ENCODE peak calls at places on chromosomes 16 and 17, in nine cellular contexts. Z is endothelial cell, S is NCI-H2029, U is HuH-7, W is globus pallidus, X is DMS153, H is A172, V is lower leg skin, A is lung. L is an unnamed sample.

GRCh38 chr16:19872935-19873334 is 11.7 kb downstream of the GPRC5B start:
- DNase-seq in Z (no peak), S (no peak), U (no peak), W (peak; percentile 87), X (no peak), H (no peak), V (no peak), A (no peak), L (no peak)

GRCh38 chr17:4934173-4934979 is 2.3 kb downstream of the GP1BA start:
- DNase-seq in Z (peak; percentile 52), S (peak; percentile 14), U (peak; percentile 58), W (no peak), X (no peak), H (peak; percentile 67), V (no peak), A (no peak), L (no peak)

GRCh38 chr16:86680661-86681439 is 102.5 kb downstream of the FOXL1 start:
- DNase-seq in Z (no peak), S (no peak), U (no peak), W (no peak), X (no peak), H (peak; percentile 45), V (peak; percentile 72), A (no peak), L (no peak)

GRCh38 chr17:21689604-21690003 is 2.7 kb upstream of the KCNJ18 start:
- DNase-seq in Z (no peak), S (no peak), U (no peak), W (no peak), X (no peak), H (peak; percentile 91), V (no peak), A (peak; percentile 49), L (peak; percentile 68)

GRCh38 chr17:19978206-19978802 is 676 bp upstream of the AKAP10 start:
- DNase-seq in Z (no peak), S (no peak), U (no peak), W (no peak), X (no peak), H (no peak), V (no peak), A (no peak), L (no peak)

GRCh38 chr16:85124636-85125346 is 12.5 kb upstream of the CIBAR2 start:
- DNase-seq in Z (no peak), S (no peak), U (no peak), W (no peak), X (no peak), H (peak; percentile 28), V (no peak), A (no peak), L (no peak)

GRCh38 chr16:30457743-30458560 is 12.3 kb upstream of the SEPHS2 start:
- DNase-seq in Z (no peak), S (no peak), U (no peak), W (no peak), X (no peak), H (no peak), V (no peak), A (no peak), L (no peak)

GRCh38 chr16:82129881-82130280 is 40.1 kb downstream of the MPHOSPH6 start:
- DNase-seq in Z (no peak), S (no peak), U (no peak), W (no peak), X (no peak), H (no peak), V (no peak), A (no peak), L (no peak)

GRCh38 chr17:681738-682137 is 32.9 kb downstream of the VPS53 start:
- DNase-seq in Z (no peak), S (no peak), U (no peak), W (no peak), X (no peak), H (peak; percentile 27), V (no peak), A (no peak), L (no peak)

GRCh38 chr16:67943619-67944503 is at the start of gene LCAT:
- DNase-seq in Z (no peak), S (no peak), U (no peak), W (peak; percentile 91), X (no peak), H (peak; percentile 50), V (no peak), A (peak; percentile 55), L (no peak)

GRCh38 chr16:26547681-26548080 is 519.0 kb upstream of the C16orf82 start:
- DNase-seq in Z (no peak), S (no peak), U (no peak), W (no peak), X (no peak), H (no peak), V (no peak), A (no peak), L (no peak)

GRCh38 chr17:973053-973452 is 6.5 kb downstream of the NXN start:
- DNase-seq in Z (no peak), S (no peak), U (no peak), W (no peak), X (no peak), H (no peak), V (no peak), A (no peak), L (no peak)

L was measured in A549.